ENCODE peak calls at places on chromosomes 11 and 22, in four cellular contexts. B is colonic mucosa, F is heart left ventricle, M is lower lobe of right lung. T is an unnamed sample. For H3K9me3, the result is how much of the 10 kb centered on the place peaks cover.

GRCh38 chr22:31891366-31892079 is 52.8 kb upstream of the YWHAH start:
- DNase-seq in B (no peak), F (no peak), M (no peak), T (no peak)

GRCh38 chr11:10550503-10550902 is 9.5 kb upstream of the RNF141 start:
- DNase-seq in B (no peak), M (no peak), F (no peak), T (no peak)

GRCh38 chr11:17738350-17739207 is 4.0 kb downstream of the KCNC1 start:
- DNase-seq in M (no peak), B (no peak), F (no peak), T (peak)

GRCh38 chr22:23058063-23058462 is 12.3 kb upstream of the GNAZ start:
- DNase-seq in F (no peak), M (no peak), B (no peak), T (no peak)

GRCh38 chr11:37907461-37908223 is 1309.6 kb upstream of the RAG2 start:
- DNase-seq in B (no peak), M (no peak), F (no peak), T (no peak)

GRCh38 chr11:121540627-121541026 is 87.9 kb upstream of the SORL1-AS1 start:
- DNase-seq in B (no peak), M (no peak), F (no peak), T (no peak)

GRCh38 chr11:47907499-47907898 is 59.3 kb upstream of the NUP160 start:
- DNase-seq in M (no peak), B (no peak), F (no peak), T (no peak)

GRCh38 chr11:64833509-64833908 is 10.9 kb downstream of the CDC42BPG start:
- DNase-seq in M (no peak), F (no peak), B (no peak), T (no peak)

GRCh38 chr22:35542972-35543516 is 2.4 kb downstream of the RASD2 start:
- DNase-seq in B (no peak), F (no peak), M (no peak), T (no peak)

GRCh38 chr22:43529954-43530863 is 118.4 kb downstream of the MPPED1 start:
- DNase-seq in F (no peak), B (no peak), M (no peak), T (no peak)

GRCh38 chr11:74226907-74227306 is 55.8 kb downstream of the PPME1 start:
- DNase-seq in B (no peak), M (no peak), F (peak), T (no peak)

GRCh38 chr22:17789379-17790200 is 15.3 kb upstream of the BID start:
- DNase-seq in F (no peak), B (no peak), M (no peak), T (no peak)
- H3K27ac ChIP-seq in F (no peak), B (no peak), M (no peak), T (no peak)

GRCh38 chr11:12399355-12399754 is 22.0 kb downstream of the PARVA start:
- DNase-seq in F (no peak), M (no peak), B (no peak), T (no peak)
- H3K4me3 ChIP-seq in F (no peak), M (no peak), B (no peak), T (no peak)

GRCh38 chr22:47406180-47406723 is 643.8 kb downstream of the TBC1D22A start:
- DNase-seq in F (no peak), B (no peak), M (no peak), T (peak)

GRCh38 chr22:47407626-47408025 is 645.2 kb downstream of the TBC1D22A start:
- DNase-seq in F (no peak), M (no peak), B (no peak), T (no peak)

GRCh38 chr22:47406896-47407295 is 644.4 kb downstream of the TBC1D22A start:
- DNase-seq in B (no peak), M (no peak), F (no peak), T (peak)

GRCh38 chr22:47409501-47410275 is 647.2 kb downstream of the TBC1D22A start:
- DNase-seq in M (no peak), B (no peak), F (no peak), T (peak)

DNA sequence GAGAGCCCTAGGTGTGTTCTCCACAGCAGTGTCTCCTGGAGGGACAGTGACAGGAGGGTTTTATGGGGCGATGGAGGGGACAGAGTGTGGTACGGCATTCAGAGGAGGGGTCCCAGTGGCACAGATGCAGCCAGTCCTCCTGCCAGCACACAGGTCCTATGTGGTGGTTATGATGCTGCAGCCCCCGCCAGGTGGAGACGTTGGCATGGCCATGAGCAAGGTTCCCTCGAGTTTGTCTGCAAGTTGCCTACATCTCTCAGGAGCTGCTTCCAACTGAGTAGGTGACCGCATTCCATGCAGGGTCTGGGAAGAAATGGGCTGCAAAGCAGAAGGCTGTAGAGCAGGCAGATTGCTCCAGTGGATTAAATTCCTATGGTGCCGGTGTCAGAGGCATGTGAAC is 646.0 kb downstream of the TBC1D22A start:
- DNase-seq in F (no peak), B (no peak), M (no peak), T (peak)
- H3K9me3 ChIP-seq in F (under half), B (under half), M (under half), T (under half)

GRCh38 chr22:20441631-20442484 is 4.2 kb upstream of the SCARF2 start:
- DNase-seq in F (no peak), M (peak), B (no peak), T (peak)
- H3K27ac ChIP-seq in F (peak), M (no peak), B (no peak), T (no peak)

GRCh38 chr22:24894998-24895397 is 51.5 kb downstream of the LHFPL7 start:
- DNase-seq in B (peak), M (peak), F (peak), T (peak)

GRCh38 chr22:24893341-24894070 is 53.0 kb downstream of the LHFPL7 start:
- DNase-seq in M (peak), F (no peak), B (no peak), T (no peak)

DNA sequence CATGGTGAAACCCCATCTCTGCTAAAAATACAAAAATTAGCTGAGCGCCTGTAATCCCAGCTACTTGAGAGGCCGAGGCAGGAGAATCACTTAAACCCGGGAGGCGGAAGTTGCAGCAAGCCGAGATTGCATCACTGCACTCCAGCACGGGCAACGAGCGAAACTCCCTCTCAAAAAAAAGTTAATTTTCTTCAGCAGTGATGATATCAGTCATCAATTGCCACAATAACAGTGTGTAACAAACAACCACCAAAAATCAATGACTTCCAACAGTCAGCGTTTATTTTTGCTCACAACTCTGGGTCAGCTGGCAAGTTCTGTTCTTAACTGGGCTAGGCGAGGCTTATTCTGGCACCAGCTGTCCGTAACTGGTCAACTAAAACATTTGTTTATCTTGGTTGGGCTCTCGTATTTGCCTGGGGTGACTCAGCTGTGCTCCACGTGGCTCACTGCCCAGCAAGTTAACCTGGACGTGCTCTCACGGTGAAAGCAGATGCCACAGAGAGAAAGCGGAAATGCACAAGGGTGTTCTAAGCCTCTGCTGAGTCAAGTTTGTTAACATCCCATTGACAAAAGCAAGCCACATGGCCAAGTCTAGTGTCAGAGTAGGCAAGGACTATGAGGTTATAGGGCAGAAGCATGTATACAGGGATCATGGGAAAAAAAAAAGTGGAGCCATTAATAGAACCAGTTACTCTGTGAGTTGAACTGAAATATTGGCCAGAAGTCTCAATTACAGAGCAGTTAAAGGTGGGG is 52.1 kb downstream of the LHFPL7 start:
- DNase-seq in F (peak), M (peak), B (peak), T (peak)
- H3K4me3 ChIP-seq in F (peak), M (no peak), B (no peak), T (no peak)

GRCh38 chr11:2650343-2650867 is 49.4 kb downstream of the KCNQ1OT1 start:
- DNase-seq in B (no peak), F (no peak), M (no peak), T (no peak)

GRCh38 chr11:2649848-2650247 is 49.9 kb downstream of the KCNQ1OT1 start:
- DNase-seq in B (no peak), M (no peak), F (no peak), T (no peak)

GRCh38 chr11:2647953-2648352 is 51.8 kb downstream of the KCNQ1OT1 start:
- DNase-seq in F (no peak), B (no peak), M (no peak), T (no peak)

GRCh38 chr11:2651054-2651617 is 48.7 kb downstream of the KCNQ1OT1 start:
- DNase-seq in F (no peak), M (no peak), B (no peak), T (no peak)

DNA sequence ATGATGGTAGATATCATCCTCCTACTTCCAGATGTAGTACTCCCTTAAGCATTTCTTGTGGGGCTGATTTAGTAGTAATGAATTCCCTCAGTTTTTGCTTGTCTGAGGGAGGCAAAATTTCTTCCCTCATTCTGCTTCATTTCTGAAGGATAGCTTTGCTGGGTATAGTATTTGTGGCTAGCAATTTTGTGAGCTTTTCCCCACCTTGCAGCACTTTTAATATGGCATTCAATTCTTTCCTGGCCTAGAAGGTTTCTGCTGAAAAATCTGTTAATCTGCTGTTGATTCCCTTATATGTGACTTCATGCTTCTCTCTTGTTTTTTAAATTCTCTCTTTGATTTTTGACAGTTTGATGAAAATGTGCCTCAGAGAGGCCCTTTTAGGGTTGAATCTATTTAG is 50.4 kb downstream of the KCNQ1OT1 start:
- DNase-seq in M (no peak), B (no peak), F (no peak), T (no peak)
- H3K9me3 ChIP-seq in M (half or more), B (under half), F (under half), T (under half)

DNA sequence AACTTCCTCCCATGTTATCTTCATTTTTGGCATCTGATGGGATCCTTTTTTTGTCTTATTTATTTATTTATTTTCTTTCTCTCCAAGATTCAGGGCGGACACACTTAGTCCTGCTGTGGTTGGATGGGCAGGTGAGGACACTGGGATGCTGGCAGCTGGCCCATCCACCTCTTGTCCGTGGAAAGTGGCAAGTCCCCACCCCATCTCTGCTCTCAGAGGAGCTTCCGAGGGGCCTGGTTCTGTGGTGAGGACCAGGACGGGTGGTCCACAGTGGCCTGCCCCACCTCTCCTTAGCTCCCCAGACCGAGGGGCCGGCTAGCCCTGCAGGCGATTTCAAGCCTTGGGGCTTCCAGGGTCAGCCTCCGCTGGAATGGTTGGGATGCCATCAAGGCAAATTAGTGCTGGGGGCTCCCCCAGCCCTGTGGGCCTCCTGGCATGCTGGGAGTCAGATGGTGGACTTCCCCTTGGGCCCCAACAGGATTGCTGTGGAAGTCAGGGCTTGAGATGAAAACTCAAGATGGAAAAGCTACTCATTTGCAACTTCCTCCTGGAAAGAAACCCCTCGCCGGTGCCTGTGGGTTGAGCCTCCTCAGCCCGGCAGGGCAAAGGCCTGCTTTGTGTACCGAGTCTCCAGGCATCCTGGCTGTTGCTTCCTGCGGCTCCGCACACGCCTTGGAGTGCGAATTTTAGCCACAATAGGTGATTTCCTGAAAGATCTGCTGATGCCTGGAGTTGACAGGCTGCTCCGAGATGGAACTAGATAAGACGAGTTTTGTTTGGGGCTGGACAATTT is 31.2 kb upstream of the LINC01488 start:
- DNase-seq in M (no peak), F (peak), B (no peak), T (no peak)
- H3K27ac ChIP-seq in M (peak), F (peak), B (no peak), T (no peak)

DNA sequence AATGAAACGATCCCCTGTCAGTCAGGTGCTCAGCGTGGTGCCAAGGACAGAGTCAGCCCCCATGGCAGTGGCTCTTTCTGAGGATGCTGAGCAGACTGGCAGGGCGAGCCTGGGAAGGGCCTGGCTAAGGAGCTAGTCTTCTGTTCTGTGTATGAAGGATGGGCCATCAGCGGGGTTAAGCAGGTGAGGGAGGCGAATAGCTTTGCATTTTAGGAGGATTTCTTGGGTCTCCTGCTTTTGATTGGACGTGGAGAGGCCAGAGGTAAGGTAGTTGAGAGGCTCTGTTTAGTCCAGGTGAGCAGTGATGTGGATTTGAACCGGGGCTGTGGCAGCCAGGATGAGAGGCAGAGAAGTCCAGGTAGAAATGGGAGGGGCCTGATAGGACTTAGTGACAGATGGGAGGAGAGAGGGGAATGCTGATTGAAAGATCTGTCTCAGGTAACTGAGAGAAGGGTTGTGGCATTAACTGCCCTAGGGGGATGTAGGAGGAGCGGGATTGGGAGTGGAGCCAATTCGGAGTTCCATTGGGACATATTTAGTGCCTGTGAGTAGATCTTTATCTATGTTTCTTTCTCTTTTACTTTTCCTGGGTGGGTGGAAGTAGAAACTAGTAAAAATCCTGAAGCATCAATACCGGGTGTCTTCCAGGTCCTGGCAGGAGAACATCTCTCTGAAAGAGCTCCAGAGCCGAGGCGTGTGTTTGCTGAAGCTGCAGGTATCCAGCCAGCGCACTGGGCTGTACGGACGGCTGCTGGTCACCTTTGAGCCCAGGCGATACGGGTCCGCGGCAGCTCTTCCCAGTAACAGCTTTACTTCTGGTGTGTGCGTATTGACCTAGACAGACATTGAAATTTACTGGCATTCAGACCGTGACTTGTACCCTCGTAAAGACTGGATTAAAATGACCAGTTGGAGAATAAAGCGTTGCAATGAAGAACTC is 2.0 kb downstream of the IGHMBP2 start:
- DNase-seq in B (no peak), M (no peak), F (no peak), T (no peak)
- H3K4me3 ChIP-seq in B (no peak), M (no peak), F (no peak), T (no peak)

GRCh38 chr22:49101225-49101624 is 726.4 kb downstream of the BRD1 start:
- DNase-seq in B (no peak), F (no peak), M (no peak), T (no peak)

GRCh38 chr22:49100316-49100715 is 727.4 kb downstream of the BRD1 start:
- DNase-seq in M (no peak), F (no peak), B (no peak), T (peak)

GRCh38 chr22:49101873-49102272 is 725.8 kb downstream of the BRD1 start:
- DNase-seq in B (no peak), F (no peak), M (no peak), T (no peak)

GRCh38 chr22:49099496-49100124 is 728.1 kb downstream of the BRD1 start:
- DNase-seq in B (no peak), F (no peak), M (no peak), T (peak)

DNA sequence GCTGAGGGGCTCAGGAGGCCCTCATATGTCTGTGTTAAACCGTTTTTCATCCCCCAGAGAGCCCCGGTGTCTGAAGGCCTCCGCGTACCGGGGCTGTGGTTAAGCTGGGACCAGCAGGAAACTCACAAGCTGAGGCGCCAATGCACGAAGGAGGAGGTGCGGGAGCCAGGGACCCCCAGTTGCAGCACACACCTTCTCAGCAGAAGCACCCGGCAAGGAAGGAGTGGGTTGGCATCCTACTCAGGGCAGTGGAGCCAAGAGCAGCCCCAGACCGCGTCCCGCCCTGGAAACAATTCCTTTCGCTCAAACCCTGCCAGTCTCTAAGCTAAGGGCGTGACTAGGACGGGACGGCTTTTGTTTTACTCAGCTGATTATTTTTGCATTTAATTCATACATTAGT is 726.9 kb downstream of the BRD1 start:
- DNase-seq in B (no peak), F (no peak), M (no peak), T (peak)
- H3K9me3 ChIP-seq in B (under half), F (under half), M (under half), T (under half)

GRCh38 chr11:2314525-2315394 is 12.9 kb downstream of the TSPAN32 start:
- DNase-seq in M (peak), B (peak), F (peak), T (peak)
- H3K27ac ChIP-seq in M (peak), B (peak), F (peak), T (peak)